ENCODE peak calls at places on chromosomes 3 and 15, in seven cellular contexts. A is nephron progenitor cell, E is cardiac muscle cell, F is Panc1, U is astrocyte of the spinal cord, O is RWPE1, B is HFFc6. J is an unnamed sample.
A peak's percentile ranks its signal among the peaks of the same experiment; 100 is the strongest.

GRCh38 chr3:52310861-52311566 is 5.1 kb upstream of the DNAH1 start:
- DNase-seq in E (no peak), O (no peak), U (peak; percentile 18), A (no peak), B (no peak), F (no peak), J (no peak)

GRCh38 chr3:117454236-117454635 is 744.7 kb downstream of the TUSC7 start:
- DNase-seq in U (no peak), A (no peak), O (no peak), F (no peak), B (no peak), E (no peak), J (no peak)

GRCh38 chr3:43001094-43001553 is 22.0 kb downstream of the GASK1A start:
- DNase-seq in B (peak; percentile 81), E (no peak), U (peak; percentile 83), A (no peak), F (no peak), O (no peak), J (no peak)

GRCh38 chr3:38758557-38758956 is 57.5 kb downstream of the SCN10A start:
- DNase-seq in A (no peak), E (no peak), O (no peak), B (no peak), F (no peak), U (no peak), J (no peak)

GRCh38 chr15:25397110-25397509 is 41.7 kb downstream of the UBE3A start:
- DNase-seq in U (no peak), A (no peak), O (no peak), B (no peak), F (no peak), E (no peak), J (no peak)

GRCh38 chr3:133256787-133257483 is 142.9 kb upstream of the BFSP2 start:
- DNase-seq in O (peak; percentile 20), B (peak; percentile 25), E (no peak), A (no peak), F (no peak), U (no peak), J (no peak)

GRCh38 chr3:113485161-113485609 is 29.8 kb downstream of the SPICE1 start:
- DNase-seq in B (no peak), O (no peak), U (no peak), F (no peak), E (no peak), A (no peak), J (no peak)

GRCh38 chr3:63046152-63046551 is 170.9 kb upstream of the CADPS start:
- DNase-seq in E (no peak), F (no peak), U (no peak), O (no peak), B (no peak), A (no peak), J (no peak)

GRCh38 chr3:65927576-65927975 is 111.1 kb downstream of the MAGI1 start:
- DNase-seq in U (peak; percentile 40), O (no peak), B (no peak), A (no peak), E (no peak), F (no peak), J (no peak)

GRCh38 chr3:166889241-166889640 is 490.9 kb downstream of the ZBBX start:
- DNase-seq in O (no peak), U (no peak), A (no peak), E (no peak), B (no peak), F (no peak), J (no peak)

GRCh38 chr3:128502712-128503111 is 9.7 kb upstream of the GATA2 start:
- DNase-seq in E (no peak), A (no peak), F (no peak), O (no peak), U (no peak), B (no peak), J (no peak)

GRCh38 chr3:129112308-129113052 is 9.1 kb downstream of the RAB43 start:
- DNase-seq in E (no peak), U (peak; percentile 68), B (no peak), F (no peak), A (no peak), O (no peak), J (no peak)

GRCh38 chr3:158920375-158920774 is 118.5 kb downstream of the MFSD1 start:
- DNase-seq in F (no peak), O (no peak), B (no peak), U (peak; percentile 7), E (no peak), A (no peak), J (no peak)

GRCh38 chr3:171663805-171664204 is 146.5 kb downstream of the PLD1 start:
- DNase-seq in U (no peak), O (no peak), B (no peak), A (no peak), F (no peak), E (no peak), J (no peak)

GRCh38 chr15:60917469-60918130 is 311.5 kb downstream of the RORA start:
- DNase-seq in E (no peak), A (no peak), F (no peak), O (no peak), B (no peak), U (no peak), J (no peak)

GRCh38 chr3:43919067-43919466 is 228.3 kb downstream of the ABHD5 start:
- DNase-seq in A (no peak), B (no peak), E (no peak), U (peak; percentile 37), F (no peak), O (peak; percentile 23), J (no peak)

GRCh38 chr15:64597469-64597806 is 137.1 kb downstream of the ZNF609 start:
- DNase-seq in E (no peak), U (no peak), B (peak; percentile 6), A (no peak), F (no peak), O (no peak), J (no peak)

GRCh38 chr3:53836084-53836872 is 9.9 kb downstream of the CHDH start:
- DNase-seq in U (no peak), O (no peak), E (no peak), A (no peak), B (no peak), F (no peak), J (no peak)

GRCh38 chr15:40050788-40051615 is 12.0 kb upstream of the SRP14 start:
- DNase-seq in A (peak; percentile 51), U (no peak), E (no peak), O (no peak), B (no peak), F (no peak), J (no peak)

DNA sequence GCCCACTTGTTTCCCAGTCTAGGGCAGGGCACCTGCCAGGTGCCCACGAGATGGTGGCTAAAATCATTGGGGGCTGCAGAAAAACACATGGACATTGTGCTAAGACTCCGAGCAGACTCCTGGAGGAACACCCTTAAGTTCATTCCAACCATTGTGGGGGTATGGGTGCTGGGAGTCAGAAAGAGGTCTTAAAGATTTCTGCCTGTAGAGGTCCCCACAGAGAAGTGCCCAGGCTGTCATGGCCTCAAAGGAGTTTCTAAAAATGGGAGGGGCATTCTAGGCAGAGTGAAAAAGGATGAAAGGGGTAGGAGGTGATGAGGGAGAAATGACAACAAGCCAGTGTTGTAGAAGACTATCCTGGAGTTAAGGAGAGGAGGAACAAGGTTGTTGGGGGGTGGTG is 17.1 kb downstream of the RBP1 start:
- DNase-seq in U (no peak), B (no peak), O (no peak), F (no peak), E (peak; percentile 19), A (no peak), J (no peak)
- TF ChIP-seq CTCF in U (no peak), B (no peak), O (no peak), F (no peak), E (peak; percentile 30), A (no peak), J (no peak)

GRCh38 chr15:79004336-79004735 is 59.5 kb upstream of the CTSH start:
- DNase-seq in A (no peak), E (no peak), F (no peak), U (peak; percentile 30), O (peak; percentile 75), B (peak; percentile 51), J (no peak)

GRCh38 chr15:79008666-79009065 is 63.8 kb upstream of the CTSH start:
- DNase-seq in B (no peak), E (peak; percentile 26), A (no peak), F (no peak), U (no peak), O (no peak), J (no peak)

GRCh38 chr15:79009388-79009787 is 64.5 kb upstream of the CTSH start:
- DNase-seq in B (no peak), E (no peak), F (no peak), O (no peak), A (no peak), U (no peak), J (no peak)

GRCh38 chr15:79006071-79006470 is 61.2 kb upstream of the CTSH start:
- DNase-seq in A (no peak), O (no peak), F (no peak), E (no peak), B (no peak), U (no peak), J (no peak)

DNA sequence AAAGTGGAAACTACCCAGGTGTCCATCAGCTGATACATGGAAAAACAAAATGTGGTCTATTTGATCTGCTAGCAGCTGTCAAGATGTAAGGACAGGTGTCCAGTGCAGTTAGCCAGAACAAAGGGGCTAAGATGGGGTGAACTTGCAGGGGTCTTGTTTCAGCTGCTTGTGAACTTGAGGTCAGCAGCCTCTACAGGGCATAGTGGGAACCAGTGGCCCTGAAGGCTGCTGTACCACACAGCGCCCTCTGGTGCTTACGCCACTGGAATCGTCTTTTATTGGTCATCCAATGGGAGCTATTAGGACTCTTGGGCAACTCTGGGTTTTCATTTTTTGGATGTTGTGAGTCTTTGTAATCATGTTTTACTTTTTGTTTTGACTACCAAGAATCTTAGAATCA is 62.2 kb upstream of the CTSH start:
- DNase-seq in E (peak; percentile 82), A (peak; percentile 72), B (peak; percentile 15), U (peak; percentile 24), F (no peak), O (no peak), J (peak; percentile 82)
- TF ChIP-seq CTCF in E (peak; percentile 68), A (peak; percentile 65), B (peak; percentile 76), U (peak; percentile 49), F (no peak), O (no peak), J (peak; percentile 56)

DNA sequence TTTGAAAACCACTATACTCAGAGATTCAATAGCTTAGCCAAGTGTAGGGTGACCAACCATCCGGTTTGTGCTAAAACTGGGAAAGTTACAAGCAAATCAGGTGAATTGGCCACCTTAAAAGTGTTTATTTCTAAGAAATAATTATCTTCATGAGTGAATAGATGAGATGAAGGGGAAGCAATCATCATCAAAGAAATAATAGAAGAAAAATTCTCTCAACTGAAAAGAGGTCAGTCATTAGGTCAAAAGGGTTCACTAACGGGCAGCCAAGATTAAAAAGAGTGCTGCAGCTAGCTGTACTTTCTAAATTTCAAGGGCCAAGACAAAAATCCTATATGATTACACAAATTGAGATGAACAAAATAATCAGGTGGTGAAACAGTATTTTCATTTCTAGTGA is 34.9 kb upstream of the TSC22D2 start:
- DNase-seq in E (no peak), U (no peak), A (no peak), O (no peak), F (no peak), B (no peak), J (no peak)
- TF ChIP-seq CTCF in E (no peak), U (no peak), A (no peak), O (no peak), F (no peak), B (no peak), J (no peak)

GRCh38 chr15:78995921-78996780 is 51.3 kb upstream of the CTSH start:
- DNase-seq in B (no peak), A (no peak), F (no peak), U (no peak), O (no peak), E (no peak), J (no peak)
- TF ChIP-seq CTCF in B (no peak), A (no peak), F (no peak), U (no peak), O (no peak), E (no peak), J (no peak)

J was measured in glutamatergic neuron.